ENCODE peak calls at places on chromosomes 1 and 21, in four cellular contexts. One of them, this sample, is unnamed.
A peak's percentile ranks its signal among the peaks of the same experiment; 100 is the strongest.

GRCh38 chr1:15249032-15249601 is 2.1 kb downstream of the FHAD1 start:
- DNase-seq in cardiac muscle cell: no peak
- DNase-seq in HCT116: no peak
- DNase-seq in right lobe of liver: no peak
- DNase-seq in this sample: no peak

GRCh38 chr1:77762072-77762476 is 2.4 kb upstream of the USP33 start:
- DNase-seq in cardiac muscle cell: no peak
- DNase-seq in HCT116: peak; percentile 65
- DNase-seq in right lobe of liver: no peak
- DNase-seq in this sample: no peak

GRCh38 chr1:155964193-155964592 is 14.2 kb downstream of the ARHGEF2 start:
- DNase-seq in cardiac muscle cell: no peak
- DNase-seq in HCT116: no peak
- DNase-seq in right lobe of liver: no peak
- DNase-seq in this sample: no peak

GRCh38 chr1:2375246-2375922 is 16.0 kb downstream of the MORN1 start:
- DNase-seq in cardiac muscle cell: no peak
- DNase-seq in HCT116: no peak
- DNase-seq in right lobe of liver: no peak
- DNase-seq in this sample: peak; percentile 35

GRCh38 chr21:31184462-31184861 is 146.2 kb upstream of the KRTAP19-8 start:
- DNase-seq in cardiac muscle cell: no peak
- DNase-seq in HCT116: no peak
- DNase-seq in right lobe of liver: no peak
- DNase-seq in this sample: no peak

GRCh38 chr1:119097380-119097779 is 43.1 kb downstream of the WARS2 start:
- DNase-seq in cardiac muscle cell: no peak
- DNase-seq in HCT116: no peak
- DNase-seq in right lobe of liver: no peak
- DNase-seq in this sample: no peak

GRCh38 chr1:85824066-85824835 is 116.0 kb upstream of the ZNHIT6 start:
- DNase-seq in cardiac muscle cell: no peak
- DNase-seq in HCT116: no peak
- DNase-seq in right lobe of liver: no peak
- DNase-seq in this sample: no peak

GRCh38 chr1:22611530-22611947 is 24.9 kb upstream of the C1QA start:
- DNase-seq in cardiac muscle cell: peak; percentile 90
- DNase-seq in HCT116: no peak
- DNase-seq in right lobe of liver: no peak
- DNase-seq in this sample: peak; percentile 46

GRCh38 chr1:117106478-117106877 is 15.1 kb downstream of the TRIM45 start:
- DNase-seq in cardiac muscle cell: no peak
- DNase-seq in HCT116: no peak
- DNase-seq in right lobe of liver: no peak
- DNase-seq in this sample: no peak

GRCh38 chr1:110390692-110391232 is at the start of gene SLC16A4:
- DNase-seq in cardiac muscle cell: no peak
- DNase-seq in HCT116: no peak
- DNase-seq in right lobe of liver: no peak
- DNase-seq in this sample: no peak

GRCh38 chr1:105138445-105138821 is 1388.7 kb downstream of the AMY1C start:
- DNase-seq in cardiac muscle cell: no peak
- DNase-seq in HCT116: no peak
- DNase-seq in right lobe of liver: no peak
- DNase-seq in this sample: no peak

GRCh38 chr1:97814121-97814520 is 106.7 kb downstream of the DPYD start:
- DNase-seq in cardiac muscle cell: no peak
- DNase-seq in HCT116: no peak
- DNase-seq in right lobe of liver: no peak
- DNase-seq in this sample: no peak

GRCh38 chr1:30906631-30907389 is 1.7 kb downstream of the SDC3 start:
- DNase-seq in cardiac muscle cell: no peak
- DNase-seq in HCT116: no peak
- DNase-seq in right lobe of liver: no peak
- DNase-seq in this sample: no peak

GRCh38 chr1:30905898-30906620 is 2.5 kb downstream of the SDC3 start:
- DNase-seq in cardiac muscle cell: no peak
- DNase-seq in HCT116: no peak
- DNase-seq in right lobe of liver: no peak
- DNase-seq in this sample: peak; percentile 38

GRCh38 chr1:30908446-30908885 is at the start of gene SDC3:
- DNase-seq in cardiac muscle cell: peak; percentile 73
- DNase-seq in HCT116: no peak
- DNase-seq in right lobe of liver: peak; percentile 44
- DNase-seq in this sample: no peak

GRCh38 chr1:30907641-30908445 is 715 bp downstream of the SDC3 start:
- DNase-seq in cardiac muscle cell: no peak
- DNase-seq in HCT116: no peak
- DNase-seq in right lobe of liver: peak; percentile 48
- DNase-seq in this sample: no peak

GRCh38 chr1:30907390-30907640 is 1.2 kb downstream of the SDC3 start:
- DNase-seq in cardiac muscle cell: no peak
- DNase-seq in HCT116: no peak
- DNase-seq in right lobe of liver: no peak
- DNase-seq in this sample: no peak
- H3K27ac ChIP-seq in cardiac muscle cell: no peak overlapping the region
- H3K27ac ChIP-seq in HCT116: no peak overlapping the region
- H3K27ac ChIP-seq in right lobe of liver: no peak overlapping the region
- H3K27ac ChIP-seq in this sample: peak overlapping the region; percentile 53

DNA sequence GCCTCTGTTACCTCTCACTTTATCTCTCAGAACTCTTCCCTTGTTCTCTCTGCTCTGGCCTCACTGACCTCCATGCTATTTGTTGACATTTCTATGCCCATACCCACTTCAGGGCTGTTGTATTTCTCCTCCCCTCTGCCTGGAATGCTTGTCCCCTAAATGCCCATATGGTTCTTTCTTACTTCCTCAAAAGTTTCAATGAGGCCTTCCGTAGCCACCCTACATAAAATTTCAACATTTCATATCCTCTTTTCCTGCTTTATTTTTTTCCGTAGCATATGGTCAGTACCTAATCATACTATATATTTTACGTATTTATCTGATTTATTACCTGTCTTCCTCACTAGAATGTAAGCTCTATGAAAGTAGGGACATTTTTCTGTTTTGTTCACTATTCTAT is 47.1 kb upstream of the ZYG11A start:
- DNase-seq in cardiac muscle cell: no peak
- DNase-seq in HCT116: no peak
- DNase-seq in right lobe of liver: no peak
- DNase-seq in this sample: no peak
- H3K36me3 ChIP-seq in cardiac muscle cell: peaks cover 12% of the 10 kb centered on the region
- H3K36me3 ChIP-seq in HCT116: no peaks in the 10 kb centered on the region
- H3K36me3 ChIP-seq in right lobe of liver: no peaks in the 10 kb centered on the region
- H3K36me3 ChIP-seq in this sample: peaks cover 64% of the 10 kb centered on the region

GRCh38 chr1:236467327-236467641 is 56.5 kb upstream of the LGALS8 start:
- DNase-seq in cardiac muscle cell: no peak
- DNase-seq in HCT116: no peak
- DNase-seq in right lobe of liver: no peak
- DNase-seq in this sample: no peak

GRCh38 chr1:236465231-236465958 is 58.4 kb upstream of the LGALS8 start:
- DNase-seq in cardiac muscle cell: no peak
- DNase-seq in HCT116: no peak
- DNase-seq in right lobe of liver: no peak
- DNase-seq in this sample: no peak

GRCh38 chr1:236469466-236469865 is 54.3 kb upstream of the LGALS8 start:
- DNase-seq in cardiac muscle cell: no peak
- DNase-seq in HCT116: no peak
- DNase-seq in right lobe of liver: no peak
- DNase-seq in this sample: no peak

GRCh38 chr1:236468625-236469024 is 55.2 kb upstream of the LGALS8 start:
- DNase-seq in cardiac muscle cell: no peak
- DNase-seq in HCT116: no peak
- DNase-seq in right lobe of liver: no peak
- DNase-seq in this sample: no peak

DNA sequence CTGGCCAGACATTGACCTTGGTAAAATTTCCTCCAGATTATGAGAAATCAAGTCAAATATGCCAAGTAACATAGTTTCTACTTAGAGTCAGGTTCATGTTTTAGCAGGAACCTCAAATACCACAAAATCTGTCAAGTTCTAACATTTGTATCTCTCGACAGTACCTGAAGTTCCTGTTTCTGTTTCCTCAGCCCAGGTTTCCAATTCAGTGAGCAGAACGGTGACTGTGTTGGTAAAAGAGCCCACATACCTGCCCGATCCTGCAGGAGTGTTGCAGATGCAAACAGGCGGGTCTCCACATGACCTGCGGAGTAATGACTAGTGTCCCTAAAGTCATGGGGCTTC is 57.9 kb upstream of the LGALS8 start:
- DNase-seq in cardiac muscle cell: no peak
- DNase-seq in HCT116: no peak
- DNase-seq in right lobe of liver: no peak
- DNase-seq in this sample: no peak
- H3K4me1 ChIP-seq in cardiac muscle cell: no peaks in the 10 kb centered on the region
- H3K4me1 ChIP-seq in HCT116: peaks cover 1% of the 10 kb centered on the region
- H3K4me1 ChIP-seq in right lobe of liver: no peaks in the 10 kb centered on the region
- H3K4me1 ChIP-seq in this sample: no peaks in the 10 kb centered on the region

GRCh38 chr1:165897326-165898303 is 70.2 kb downstream of the UCK2 start:
- DNase-seq in cardiac muscle cell: peak; percentile 21
- DNase-seq in HCT116: no peak
- DNase-seq in right lobe of liver: no peak
- DNase-seq in this sample: no peak
- H3K27ac ChIP-seq in cardiac muscle cell: peak overlapping the region; percentile 83
- H3K27ac ChIP-seq in HCT116: no peak overlapping the region
- H3K27ac ChIP-seq in right lobe of liver: no peak overlapping the region
- H3K27ac ChIP-seq in this sample: no peak overlapping the region

DNA sequence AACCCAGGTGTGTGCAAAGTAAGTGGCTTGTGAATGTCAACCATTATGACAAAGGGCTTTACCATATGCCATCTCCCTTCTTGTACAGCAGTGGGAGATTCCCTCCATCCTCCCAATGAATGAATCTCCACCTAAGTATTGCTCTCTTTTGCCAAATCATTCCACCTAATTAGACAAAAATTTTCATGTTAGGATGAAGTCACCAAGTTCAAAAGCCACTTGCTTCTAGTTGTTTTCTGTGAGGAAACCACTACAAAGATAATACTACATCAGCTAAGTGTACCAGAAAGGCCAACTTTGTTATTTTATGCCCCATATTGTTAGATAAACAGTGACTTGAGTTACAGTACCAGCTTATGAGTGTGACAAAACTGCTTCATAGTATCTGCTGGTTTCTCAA is 34.3 kb downstream of the FAM78B start:
- DNase-seq in cardiac muscle cell: no peak
- DNase-seq in HCT116: no peak
- DNase-seq in right lobe of liver: no peak
- DNase-seq in this sample: no peak
- H3K36me3 ChIP-seq in cardiac muscle cell: no peaks in the 10 kb centered on the region
- H3K36me3 ChIP-seq in HCT116: no peaks in the 10 kb centered on the region
- H3K36me3 ChIP-seq in right lobe of liver: no peaks in the 10 kb centered on the region
- H3K36me3 ChIP-seq in this sample: no peaks in the 10 kb centered on the region

GRCh38 chr1:198162091-198162767 is 5.4 kb downstream of the NEK7 start:
- DNase-seq in cardiac muscle cell: no peak
- DNase-seq in HCT116: no peak
- DNase-seq in right lobe of liver: peak; percentile 70
- DNase-seq in this sample: peak; percentile 48
- H3K4me1 ChIP-seq in cardiac muscle cell: peaks cover 43% of the 10 kb centered on the region
- H3K4me1 ChIP-seq in HCT116: peaks cover 6% of the 10 kb centered on the region
- H3K4me1 ChIP-seq in right lobe of liver: no peaks in the 10 kb centered on the region
- H3K4me1 ChIP-seq in this sample: peaks cover 66% of the 10 kb centered on the region

GRCh38 chr1:224459051-224459450 is 24.5 kb upstream of the WDR26 start:
- DNase-seq in cardiac muscle cell: no peak
- DNase-seq in HCT116: no peak
- DNase-seq in right lobe of liver: no peak
- DNase-seq in this sample: no peak

GRCh38 chr1:224456637-224456953 is 22.0 kb upstream of the WDR26 start:
- DNase-seq in cardiac muscle cell: no peak
- DNase-seq in HCT116: no peak
- DNase-seq in right lobe of liver: no peak
- DNase-seq in this sample: no peak

GRCh38 chr1:224458296-224458695 is 23.7 kb upstream of the WDR26 start:
- DNase-seq in cardiac muscle cell: no peak
- DNase-seq in HCT116: no peak
- DNase-seq in right lobe of liver: no peak
- DNase-seq in this sample: no peak

GRCh38 chr1:224459936-224460335 is 25.3 kb upstream of the WDR26 start:
- DNase-seq in cardiac muscle cell: no peak
- DNase-seq in HCT116: no peak
- DNase-seq in right lobe of liver: no peak
- DNase-seq in this sample: no peak

GRCh38 chr1:224457782-224458144 is 23.2 kb upstream of the WDR26 start:
- DNase-seq in cardiac muscle cell: no peak
- DNase-seq in HCT116: no peak
- DNase-seq in right lobe of liver: no peak
- DNase-seq in this sample: no peak
- H3K27ac ChIP-seq in cardiac muscle cell: no peak overlapping the region
- H3K27ac ChIP-seq in HCT116: no peak overlapping the region
- H3K27ac ChIP-seq in right lobe of liver: no peak overlapping the region
- H3K27ac ChIP-seq in this sample: no peak overlapping the region

DNA sequence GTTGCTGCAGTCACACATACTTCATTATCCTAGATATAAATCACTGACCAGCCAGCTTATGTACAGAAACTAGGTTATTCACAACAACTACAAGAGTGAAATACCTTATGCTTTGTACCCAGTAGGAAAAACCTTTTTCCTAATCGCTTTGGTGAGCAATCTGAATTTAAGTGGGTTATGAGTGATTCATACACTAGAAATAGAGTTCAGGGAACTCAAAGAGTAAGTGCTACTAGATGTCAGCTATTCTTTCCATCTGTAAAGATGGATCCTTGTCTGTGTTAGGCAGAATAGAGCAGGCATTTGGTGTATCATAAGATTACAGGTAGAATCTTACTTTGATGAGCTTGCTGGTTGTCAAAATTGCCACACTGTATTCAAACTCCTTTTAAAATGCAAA is 101.9 kb downstream of the ZNF644 start:
- DNase-seq in cardiac muscle cell: no peak
- DNase-seq in HCT116: no peak
- DNase-seq in right lobe of liver: no peak
- DNase-seq in this sample: no peak
- H3K36me3 ChIP-seq in cardiac muscle cell: peaks cover 15% of the 10 kb centered on the region
- H3K36me3 ChIP-seq in HCT116: no peaks in the 10 kb centered on the region
- H3K36me3 ChIP-seq in right lobe of liver: no peaks in the 10 kb centered on the region
- H3K36me3 ChIP-seq in this sample: peaks cover 26% of the 10 kb centered on the region

GRCh38 chr1:67731322-67731721 is 46.3 kb downstream of the GADD45A start:
- DNase-seq in cardiac muscle cell: no peak
- DNase-seq in HCT116: no peak
- DNase-seq in right lobe of liver: no peak
- DNase-seq in this sample: no peak

GRCh38 chr1:67733741-67734690 is 49.0 kb downstream of the GADD45A start:
- DNase-seq in cardiac muscle cell: no peak
- DNase-seq in HCT116: no peak
- DNase-seq in right lobe of liver: no peak
- DNase-seq in this sample: no peak

GRCh38 chr1:67726224-67726623 is 41.2 kb downstream of the GADD45A start:
- DNase-seq in cardiac muscle cell: no peak
- DNase-seq in HCT116: no peak
- DNase-seq in right lobe of liver: no peak
- DNase-seq in this sample: no peak

GRCh38 chr1:67732750-67733151 is 47.8 kb downstream of the GADD45A start:
- DNase-seq in cardiac muscle cell: no peak
- DNase-seq in HCT116: no peak
- DNase-seq in right lobe of liver: no peak
- DNase-seq in this sample: no peak

GRCh38 chr1:67729872-67730271 is 44.9 kb downstream of the GADD45A start:
- DNase-seq in cardiac muscle cell: no peak
- DNase-seq in HCT116: no peak
- DNase-seq in right lobe of liver: no peak
- DNase-seq in this sample: no peak
- H3K4me1 ChIP-seq in cardiac muscle cell: peaks cover 8% of the 10 kb centered on the region
- H3K4me1 ChIP-seq in HCT116: peaks cover 6% of the 10 kb centered on the region
- H3K4me1 ChIP-seq in right lobe of liver: no peaks in the 10 kb centered on the region
- H3K4me1 ChIP-seq in this sample: peaks cover 14% of the 10 kb centered on the region